ENCODE peak calls at places on chromosomes 12 and 14, in five cellular contexts. One of them, this sample, is unnamed.

GRCh38 chr14:42047421-42048045 is 440.9 kb downstream of the LRFN5 start:
- DNase-seq in PC-3: peak; percentile 49
- DNase-seq in right cardiac atrium: no peak
- DNase-seq in uterus: no peak
- DNase-seq in tibial artery: no peak
- DNase-seq in this sample: no peak

GRCh38 chr14:34027990-34028490 is 77.2 kb upstream of the EGLN3 start:
- DNase-seq in PC-3: no peak
- DNase-seq in right cardiac atrium: no peak
- DNase-seq in uterus: no peak
- DNase-seq in tibial artery: no peak
- DNase-seq in this sample: no peak

GRCh38 chr14:49598182-49598478 is 610 bp upstream of the LRR1 start:
- DNase-seq in PC-3: no peak
- DNase-seq in right cardiac atrium: no peak
- DNase-seq in uterus: no peak
- DNase-seq in tibial artery: no peak
- DNase-seq in this sample: no peak

GRCh38 chr12:107917912-107918800 is 143.7 kb downstream of the ASCL4 start:
- DNase-seq in PC-3: peak; percentile 67
- DNase-seq in right cardiac atrium: no peak
- DNase-seq in uterus: no peak
- DNase-seq in tibial artery: no peak
- DNase-seq in this sample: no peak

GRCh38 chr14:102902086-102902485 is 20.4 kb upstream of the AMN start:
- DNase-seq in PC-3: no peak
- DNase-seq in right cardiac atrium: no peak
- DNase-seq in uterus: no peak
- DNase-seq in tibial artery: no peak
- DNase-seq in this sample: no peak

GRCh38 chr12:131210506-131211278 is 257.0 kb downstream of the ADGRD1 start:
- DNase-seq in PC-3: no peak
- DNase-seq in right cardiac atrium: no peak
- DNase-seq in uterus: no peak
- DNase-seq in tibial artery: no peak
- DNase-seq in this sample: no peak

GRCh38 chr12:130847097-130847496 is 8.0 kb upstream of the STX2 start:
- DNase-seq in PC-3: no peak
- DNase-seq in right cardiac atrium: no peak
- DNase-seq in uterus: no peak
- DNase-seq in tibial artery: no peak
- DNase-seq in this sample: no peak

GRCh38 chr12:123389560-123390351 is 5.8 kb downstream of the KMT5A start:
- DNase-seq in PC-3: peak; percentile 60
- DNase-seq in right cardiac atrium: peak; percentile 80
- DNase-seq in uterus: peak; percentile 30
- DNase-seq in tibial artery: peak; percentile 75
- DNase-seq in this sample: peak; percentile 84

GRCh38 chr12:72031066-72031465 is 92.4 kb downstream of the TPH2 start:
- DNase-seq in PC-3: no peak
- DNase-seq in right cardiac atrium: no peak
- DNase-seq in uterus: no peak
- DNase-seq in tibial artery: no peak
- DNase-seq in this sample: no peak

GRCh38 chr12:30823140-30823669 is 68.5 kb upstream of the CAPRIN2 start:
- DNase-seq in PC-3: no peak
- DNase-seq in right cardiac atrium: peak; percentile 81
- DNase-seq in uterus: peak; percentile 37
- DNase-seq in tibial artery: no peak
- DNase-seq in this sample: peak; percentile 37

GRCh38 chr12:63790608-63790945 is 10.9 kb downstream of the RXYLT1 start:
- DNase-seq in PC-3: no peak
- DNase-seq in right cardiac atrium: no peak
- DNase-seq in uterus: no peak
- DNase-seq in tibial artery: no peak
- DNase-seq in this sample: no peak

GRCh38 chr14:77485901-77486678 is 12.5 kb downstream of the ISM2 start:
- DNase-seq in PC-3: peak; percentile 46
- DNase-seq in right cardiac atrium: no peak
- DNase-seq in uterus: no peak
- DNase-seq in tibial artery: no peak
- DNase-seq in this sample: no peak

GRCh38 chr14:94483729-94484275 is 7.8 kb upstream of the SERPINA9 start:
- DNase-seq in PC-3: no peak
- DNase-seq in right cardiac atrium: no peak
- DNase-seq in uterus: no peak
- DNase-seq in tibial artery: no peak
- DNase-seq in this sample: no peak

GRCh38 chr12:132638541-132639408 is 20.2 kb downstream of the P2RX2 start:
- DNase-seq in PC-3: peak; percentile 63
- DNase-seq in right cardiac atrium: no peak
- DNase-seq in uterus: peak; percentile 58
- DNase-seq in tibial artery: no peak
- DNase-seq in this sample: no peak

GRCh38 chr12:77947326-77947725 is 116.6 kb downstream of the NAV3 start:
- DNase-seq in PC-3: peak; percentile 77
- DNase-seq in right cardiac atrium: no peak
- DNase-seq in uterus: no peak
- DNase-seq in tibial artery: no peak
- DNase-seq in this sample: no peak

GRCh38 chr12:29655861-29656260 is 127.9 kb downstream of the TMTC1 start:
- DNase-seq in PC-3: no peak
- DNase-seq in right cardiac atrium: no peak
- DNase-seq in uterus: no peak
- DNase-seq in tibial artery: no peak
- DNase-seq in this sample: peak; percentile 50

DNA sequence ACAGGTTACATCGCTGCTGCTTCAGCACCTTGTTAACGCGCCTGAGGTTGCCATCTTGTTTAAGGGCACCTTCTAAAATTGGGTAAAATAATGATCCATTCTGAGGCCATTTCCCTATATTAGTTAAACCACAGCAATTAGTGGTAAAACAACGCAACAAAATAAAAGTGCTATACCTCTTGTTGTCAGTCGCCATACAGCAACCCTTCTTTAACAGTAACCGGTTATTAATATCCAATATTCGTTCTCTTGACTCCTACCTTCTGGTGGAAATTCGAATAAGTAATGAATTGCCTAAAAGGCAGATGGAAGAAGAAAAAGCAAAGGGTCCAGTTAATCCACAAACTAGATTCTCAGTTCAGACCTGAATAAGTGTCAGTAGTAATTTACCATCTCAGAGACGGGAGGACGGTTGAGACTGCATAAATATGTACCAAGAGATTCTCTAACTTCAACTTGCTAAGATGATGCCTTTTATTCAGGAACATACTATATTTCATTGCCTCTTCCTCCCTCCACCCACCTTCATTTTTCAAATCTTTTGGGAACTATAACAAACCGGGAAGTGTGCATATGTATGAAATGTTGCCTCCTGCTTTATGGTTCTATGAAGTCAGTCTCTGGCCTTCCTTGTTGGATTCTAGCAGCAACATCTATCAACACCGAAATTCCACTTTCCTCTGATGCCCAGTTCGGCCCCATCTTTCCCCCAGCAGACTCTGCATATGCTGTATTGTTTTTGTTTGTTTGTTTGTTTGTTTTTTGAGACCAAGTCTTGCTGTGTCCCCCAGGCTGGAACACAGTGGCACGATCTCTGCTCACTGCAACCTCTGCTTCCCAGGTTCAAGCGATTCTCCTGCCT is 834 bp upstream of the PSMB5 start:
- DNase-seq in PC-3: no peak
- DNase-seq in right cardiac atrium: no peak
- DNase-seq in uterus: no peak
- DNase-seq in tibial artery: no peak
- DNase-seq in this sample: no peak
- H3K4me3 ChIP-seq in PC-3: peak overlapping the region; percentile 89
- H3K4me3 ChIP-seq in right cardiac atrium: peak overlapping the region; percentile 82
- H3K4me3 ChIP-seq in uterus: peak overlapping the region; percentile 77
- H3K4me3 ChIP-seq in tibial artery: peak overlapping the region; percentile 87
- H3K4me3 ChIP-seq in this sample: peak overlapping the region; percentile 95

DNA sequence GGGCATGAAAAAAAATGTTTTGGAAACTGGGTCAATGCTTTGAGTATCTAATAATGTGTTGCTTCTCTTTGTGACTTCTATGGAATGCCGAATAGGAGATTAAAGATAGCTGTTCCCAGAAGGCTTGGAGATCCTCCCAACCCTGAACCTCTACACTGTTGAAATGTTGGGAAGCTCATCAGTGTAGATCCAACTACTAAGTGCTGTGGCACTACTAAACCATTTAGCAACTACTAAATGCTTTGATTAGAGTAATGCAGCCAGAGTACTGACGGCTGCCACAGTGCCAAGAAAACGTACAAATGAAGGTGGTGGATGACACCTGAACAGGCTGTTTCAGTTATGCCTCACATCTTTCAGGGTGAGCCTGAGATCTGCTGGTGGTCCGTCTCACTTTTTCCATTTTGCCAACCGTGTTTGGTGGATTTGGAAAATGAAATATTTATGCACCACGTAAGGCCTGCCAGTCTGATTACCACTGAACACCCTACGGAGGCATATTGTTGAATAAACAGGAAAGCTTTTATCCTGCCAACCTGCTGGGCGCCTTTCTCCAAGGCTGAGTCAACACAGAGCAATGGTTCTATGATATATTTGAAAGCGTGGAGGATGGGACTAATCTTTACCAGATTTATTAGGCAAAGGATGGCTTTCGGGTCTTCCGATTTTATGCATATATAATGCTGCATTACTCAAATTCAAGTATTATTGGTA is 938.0 kb upstream of the FLRT2 start:
- DNase-seq in PC-3: no peak
- DNase-seq in right cardiac atrium: no peak
- DNase-seq in uterus: no peak
- DNase-seq in tibial artery: no peak
- DNase-seq in this sample: no peak
- H3K4me3 ChIP-seq in PC-3: no peak overlapping the region
- H3K4me3 ChIP-seq in right cardiac atrium: no peak overlapping the region
- H3K4me3 ChIP-seq in uterus: no peak overlapping the region
- H3K4me3 ChIP-seq in tibial artery: no peak overlapping the region
- H3K4me3 ChIP-seq in this sample: no peak overlapping the region

DNA sequence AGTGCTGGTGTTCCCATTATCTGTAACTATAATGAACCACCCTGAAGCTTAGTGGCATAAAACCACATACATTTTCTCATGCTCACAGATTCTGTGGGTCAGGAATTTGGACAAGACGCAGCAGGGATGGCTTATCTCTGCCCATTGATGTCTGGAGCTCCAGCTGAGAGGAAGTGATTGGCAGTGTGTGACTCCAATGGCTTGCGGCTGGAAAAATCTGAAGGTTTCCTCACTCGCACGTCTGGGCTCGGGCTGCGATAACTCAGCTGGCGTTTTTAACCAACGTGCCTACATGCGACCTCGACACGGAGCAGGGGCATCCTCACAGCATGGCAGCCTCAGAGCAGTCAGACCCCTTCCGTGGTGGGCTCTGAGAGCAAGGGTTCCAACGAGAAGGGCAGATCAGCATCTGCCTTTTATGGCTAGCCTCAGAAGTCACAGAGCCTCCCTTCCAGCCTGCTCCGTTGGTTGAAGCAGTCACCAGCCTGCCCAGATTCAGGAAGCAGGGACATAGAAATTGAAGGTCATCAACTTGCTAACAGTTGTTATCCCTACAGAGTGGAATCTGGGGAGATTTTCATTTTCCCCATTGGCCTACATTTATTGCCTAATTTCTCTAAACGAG is 143.3 kb upstream of the BCL2L14 start:
- DNase-seq in PC-3: no peak
- DNase-seq in right cardiac atrium: no peak
- DNase-seq in uterus: no peak
- DNase-seq in tibial artery: no peak
- DNase-seq in this sample: no peak
- H3K4me3 ChIP-seq in PC-3: no peak overlapping the region
- H3K4me3 ChIP-seq in right cardiac atrium: no peak overlapping the region
- H3K4me3 ChIP-seq in uterus: no peak overlapping the region
- H3K4me3 ChIP-seq in tibial artery: no peak overlapping the region
- H3K4me3 ChIP-seq in this sample: peak overlapping the region; percentile 35

GRCh38 chr14:68770553-68771286 is 22.1 kb downstream of the ZFP36L1 start:
- DNase-seq in PC-3: no peak
- DNase-seq in right cardiac atrium: no peak
- DNase-seq in uterus: no peak
- DNase-seq in tibial artery: peak; percentile 51
- DNase-seq in this sample: peak; percentile 13

GRCh38 chr14:68775614-68776126 is 17.2 kb downstream of the ZFP36L1 start:
- DNase-seq in PC-3: no peak
- DNase-seq in right cardiac atrium: no peak
- DNase-seq in uterus: no peak
- DNase-seq in tibial artery: no peak
- DNase-seq in this sample: no peak

GRCh38 chr14:68774771-68775613 is 17.9 kb downstream of the ZFP36L1 start:
- DNase-seq in PC-3: peak; percentile 93
- DNase-seq in right cardiac atrium: no peak
- DNase-seq in uterus: peak; percentile 10
- DNase-seq in tibial artery: no peak
- DNase-seq in this sample: no peak

GRCh38 chr14:68771631-68772030 is 21.2 kb downstream of the ZFP36L1 start:
- DNase-seq in PC-3: no peak
- DNase-seq in right cardiac atrium: peak; percentile 73
- DNase-seq in uterus: no peak
- DNase-seq in tibial artery: no peak
- DNase-seq in this sample: peak; percentile 70

GRCh38 chr14:68772761-68773381 is 20.0 kb downstream of the ZFP36L1 start:
- DNase-seq in PC-3: no peak
- DNase-seq in right cardiac atrium: no peak
- DNase-seq in uterus: peak; percentile 10
- DNase-seq in tibial artery: no peak
- DNase-seq in this sample: peak; percentile 3
- H3K4me3 ChIP-seq in PC-3: no peak overlapping the region
- H3K4me3 ChIP-seq in right cardiac atrium: no peak overlapping the region
- H3K4me3 ChIP-seq in uterus: no peak overlapping the region
- H3K4me3 ChIP-seq in tibial artery: no peak overlapping the region
- H3K4me3 ChIP-seq in this sample: no peak overlapping the region

GRCh38 chr14:73712540-73713141 is 1.5 kb downstream of the PNMA1 start:
- DNase-seq in PC-3: peak; percentile 33
- DNase-seq in right cardiac atrium: no peak
- DNase-seq in uterus: no peak
- DNase-seq in tibial artery: no peak
- DNase-seq in this sample: peak; percentile 22

GRCh38 chr14:73713206-73713803 is 879 bp downstream of the PNMA1 start:
- DNase-seq in PC-3: no peak
- DNase-seq in right cardiac atrium: peak; percentile 45
- DNase-seq in uterus: no peak
- DNase-seq in tibial artery: no peak
- DNase-seq in this sample: no peak

GRCh38 chr14:73715707-73716106 is 1.5 kb upstream of the PNMA1 start:
- DNase-seq in PC-3: no peak
- DNase-seq in right cardiac atrium: no peak
- DNase-seq in uterus: no peak
- DNase-seq in tibial artery: no peak
- DNase-seq in this sample: no peak

GRCh38 chr14:73714656-73715081 is 485 bp upstream of the PNMA1 start:
- DNase-seq in PC-3: peak; percentile 39
- DNase-seq in right cardiac atrium: no peak
- DNase-seq in uterus: no peak
- DNase-seq in tibial artery: no peak
- DNase-seq in this sample: no peak

GRCh38 chr14:73713804-73714655 is at the start of gene PNMA1:
- DNase-seq in PC-3: peak; percentile 85
- DNase-seq in right cardiac atrium: peak; percentile 94
- DNase-seq in uterus: peak; percentile 87
- DNase-seq in tibial artery: peak; percentile 95
- DNase-seq in this sample: peak; percentile 90
- H3K4me3 ChIP-seq in PC-3: peak within 1 kb of the TSS; percentile 99
- H3K4me3 ChIP-seq in right cardiac atrium: peak within 1 kb of the TSS; percentile 51
- H3K4me3 ChIP-seq in uterus: peak within 1 kb of the TSS; percentile 90
- H3K4me3 ChIP-seq in tibial artery: peak within 1 kb of the TSS; percentile 91
- H3K4me3 ChIP-seq in this sample: peak within 1 kb of the TSS; percentile 86

GRCh38 chr12:24815087-24815423 is 133.8 kb downstream of the BCAT1 start:
- DNase-seq in PC-3: no peak
- DNase-seq in right cardiac atrium: no peak
- DNase-seq in uterus: no peak
- DNase-seq in tibial artery: no peak
- DNase-seq in this sample: no peak
- H3K4me3 ChIP-seq in PC-3: no peak overlapping the region
- H3K4me3 ChIP-seq in right cardiac atrium: no peak overlapping the region
- H3K4me3 ChIP-seq in uterus: no peak overlapping the region
- H3K4me3 ChIP-seq in tibial artery: no peak overlapping the region
- H3K4me3 ChIP-seq in this sample: no peak overlapping the region